ENCODE peak calls at places on chromosome 12, in six cellular contexts. X is NCI-H1930; G is HCT116; N is stimulated activated CD4-positive, alpha-beta T cell treated with anti-CD3 and anti-CD28 coated beads, Interleukin-2, amount 100 ng/mL, for 4 hours; I is left colon; J is CD8-positive, alpha-beta T cell. W is an unnamed sample.

GRCh38 chr12:52628841-52629240 is 10.5 kb upstream of the KRT73 start:
- DNase-seq in X (no peak), G (no peak), N (no peak), I (no peak), J (no peak), W (no peak)

GRCh38 chr12:5267603-5268423 is 164.1 kb upstream of the NTF3 start:
- DNase-seq in X (no peak), G (no peak), N (no peak), I (no peak), J (no peak), W (no peak)

GRCh38 chr12:44015333-44015941 is 179.6 kb downstream of the TMEM117 start:
- DNase-seq in X (peak), G (peak), N (no peak), I (no peak), J (no peak), W (peak)

GRCh38 chr12:65986047-65986446 is 144.5 kb downstream of the LLPH start:
- DNase-seq in X (no peak), G (no peak), N (no peak), I (no peak), J (no peak), W (no peak)

GRCh38 chr12:74957231-74957630 is 252.4 kb downstream of the KCNC2 start:
- DNase-seq in X (no peak), G (no peak), N (no peak), I (no peak), J (no peak), W (no peak)

GRCh38 chr12:48910196-48910595 is 15.1 kb downstream of the FKBP11 start:
- DNase-seq in X (no peak), G (no peak), N (no peak), I (no peak), J (no peak), W (no peak)

GRCh38 chr12:111322336-111323250 is 46.3 kb downstream of the PHETA1 start:
- DNase-seq in X (no peak), G (no peak), N (no peak), I (no peak), J (no peak), W (no peak)

GRCh38 chr12:132642846-132643835 is 24.6 kb downstream of the P2RX2 start:
- DNase-seq in X (no peak), G (no peak), N (no peak), I (no peak), J (no peak), W (no peak)

GRCh38 chr12:31325524-31325875 is 450 bp downstream of the SINHCAF start:
- DNase-seq in X (no peak), G (no peak), N (no peak), I (peak), J (no peak), W (no peak)

GRCh38 chr12:133057446-133057845 is 20.1 kb downstream of the ZNF84 start:
- DNase-seq in X (no peak), G (no peak), N (no peak), I (no peak), J (no peak), W (no peak)